ENCODE peak calls at places on chromosomes 7 and 10, in nine cellular contexts. I is Right ventricle myocardium superior, W is hypothalamus, V is ovary, X is astrocyte, B is neural progenitor cell, Z is AG04449, G is SK-N-DZ, M is left colon. N is an unnamed sample.
A peak's percentile ranks its signal among the peaks of the same experiment; 100 is the strongest.

GRCh38 chr7:129470411-129470810 is 31.9 kb upstream of the SMKR1 start:
- DNase-seq in Z (no peak), M (no peak), B (no peak), G (peak; percentile 20), W (no peak), X (no peak), I (no peak), V (no peak), N (no peak)

GRCh38 chr7:158963780-158964222 is 107.4 kb downstream of the DYNC2I1 start:
- DNase-seq in B (no peak), G (no peak), V (no peak), X (no peak), W (no peak), M (no peak), Z (no peak), I (no peak), N (no peak)

GRCh38 chr10:24215603-24216002 is 6.7 kb downstream of the KIAA1217 start:
- DNase-seq in M (no peak), V (no peak), W (no peak), B (no peak), X (no peak), I (no peak), G (no peak), Z (no peak), N (no peak)

GRCh38 chr7:25091757-25092156 is 33.3 kb downstream of the CYCS start:
- DNase-seq in W (no peak), Z (no peak), V (no peak), I (no peak), X (no peak), B (no peak), G (peak; percentile 59), M (no peak), N (no peak)

GRCh38 chr10:132803595-132804210 is 17.8 kb upstream of the NKX6-2 start:
- DNase-seq in M (no peak), W (no peak), V (no peak), Z (no peak), B (no peak), G (no peak), I (no peak), X (no peak), N (peak; percentile 74)

GRCh38 chr7:46512901-46513431 is 591.9 kb upstream of the IGFBP3 start:
- DNase-seq in V (no peak), B (no peak), Z (no peak), G (peak; percentile 55), M (no peak), W (no peak), X (no peak), I (no peak), N (no peak)

GRCh38 chr10:103254538-103255325 is 9.0 kb downstream of the RPEL1 start:
- DNase-seq in M (no peak), V (no peak), B (no peak), W (no peak), G (no peak), I (no peak), X (no peak), Z (no peak), N (no peak)

GRCh38 chr7:140478361-140479061 is 794 bp downstream of the MKRN1 start:
- DNase-seq in B (peak; percentile 86), M (peak; percentile 62), G (peak; percentile 55), I (peak; percentile 50), V (peak; percentile 59), X (peak; percentile 22), W (no peak), Z (no peak), N (peak; percentile 83)

GRCh38 chr7:128410092-128410665 is 397 bp upstream of the IMPDH1 start:
- DNase-seq in M (peak; percentile 68), V (no peak), I (peak; percentile 77), W (no peak), B (peak; percentile 81), Z (no peak), X (peak; percentile 80), G (peak; percentile 80), N (peak; percentile 88)

GRCh38 chr10:44382131-44382858 is 2.6 kb downstream of the CXCL12 start:
- DNase-seq in M (no peak), B (peak; percentile 50), W (no peak), Z (no peak), X (no peak), I (no peak), G (no peak), V (no peak), N (no peak)

GRCh38 chr7:28539289-28539981 is 127.1 kb downstream of the CREB5 start:
- DNase-seq in I (no peak), X (no peak), Z (no peak), W (no peak), M (no peak), B (no peak), G (no peak), V (no peak), N (no peak)

GRCh38 chr10:104255244-104255981 is 721 bp downstream of the GSTO1 start:
- DNase-seq in Z (peak; percentile 53), M (peak; percentile 32), X (peak; percentile 65), W (no peak), G (no peak), I (no peak), B (peak; percentile 50), V (no peak), N (peak; percentile 65)

GRCh38 chr7:157089100-157089510 is 49.6 kb upstream of the UBE3C start:
- DNase-seq in G (no peak), I (no peak), W (no peak), V (no peak), Z (no peak), X (no peak), B (no peak), M (no peak), N (no peak)

GRCh38 chr10:78588194-78588811 is 480.5 kb upstream of the ZMIZ1 start:
- DNase-seq in I (peak; percentile 74), X (peak; percentile 98), G (peak; percentile 84), M (peak; percentile 27), W (no peak), Z (peak; percentile 29), B (no peak), V (no peak), N (no peak)

GRCh38 chr7:114647518-114647917 is 232.9 kb downstream of the FOXP2 start:
- DNase-seq in X (no peak), B (no peak), M (no peak), V (no peak), Z (no peak), G (no peak), I (no peak), W (no peak), N (no peak)